ENCODE peak calls at places on chromosome 17, in ten cellular contexts. U is heart left ventricle, G is stomach, Z is breast epithelium, C is IMR-90, Y is H1, X is endothelial cell of umbilical vein, M is lower leg skin, H is transverse colon, V is esophagus squamous epithelium. S is an unnamed sample.

GRCh38 chr17:15334266-15334665 is 7.1 kb downstream of the TEKT3 start:
- DNase-seq in X (no peak), G (no peak), V (no peak), C (no peak), U (no peak), H (no peak), Y (no peak), Z (no peak), M (no peak), S (no peak)

GRCh38 chr17:11608396-11608795 is 10.1 kb downstream of the DNAH9 start:
- DNase-seq in U (peak), Y (no peak), C (no peak), X (no peak), H (peak), V (no peak), M (no peak), G (peak), Z (peak), S (peak)

GRCh38 chr17:66514227-66514806 is 211.9 kb downstream of the PRKCA start:
- DNase-seq in H (no peak), C (peak), U (no peak), X (no peak), V (no peak), M (no peak), G (no peak), Y (no peak), Z (no peak), S (no peak)

GRCh38 chr17:78252111-78252634 is 20.7 kb downstream of the TMEM235 start:
- DNase-seq in Z (peak), H (peak), M (no peak), V (no peak), G (peak), X (no peak), Y (no peak), U (no peak), C (no peak), S (peak)

GRCh38 chr17:72715906-72716572 is 376.4 kb downstream of the SLC39A11 start:
- DNase-seq in C (peak), X (no peak), Y (no peak), H (no peak), V (no peak), Z (peak), U (no peak), M (no peak), G (no peak), S (peak)

GRCh38 chr17:59893617-59894100 is 738 bp downstream of the RPS6KB1 start:
- DNase-seq in U (peak), Y (no peak), Z (no peak), M (no peak), C (peak), V (no peak), H (no peak), G (no peak), X (peak), S (no peak)

GRCh38 chr17:41868568-41868967 is 3.3 kb upstream of the KLHL11 start:
- DNase-seq in X (no peak), Z (no peak), U (no peak), M (no peak), G (no peak), H (no peak), Y (no peak), V (no peak), C (no peak), S (no peak)

GRCh38 chr17:74408262-74408661 is 23.6 kb upstream of the GPRC5C start:
- DNase-seq in U (no peak), M (no peak), H (no peak), Z (no peak), G (peak), X (no peak), C (no peak), Y (no peak), V (no peak), S (peak)

GRCh38 chr17:73592531-73592961 is 51.7 kb downstream of the SDK2 start:
- DNase-seq in Y (no peak), U (no peak), H (no peak), V (no peak), Z (no peak), M (no peak), C (no peak), X (no peak), G (no peak), S (no peak)

GRCh38 chr17:65055280-65055707 is 1.2 kb downstream of the GNA13 start:
- DNase-seq in Y (no peak), U (no peak), Z (no peak), C (no peak), G (no peak), V (no peak), H (no peak), M (no peak), X (no peak), S (no peak)

GRCh38 chr17:20157078-20157360 is 147.9 kb downstream of the SPECC1 start:
- DNase-seq in U (no peak), M (peak), X (no peak), Y (no peak), Z (no peak), V (no peak), C (no peak), G (peak), H (peak), S (no peak)

GRCh38 chr17:66925811-66926500 is 38.6 kb upstream of the CACNG4 start:
- DNase-seq in U (no peak), G (no peak), Y (no peak), H (no peak), Z (no peak), X (no peak), V (no peak), C (no peak), M (no peak), S (no peak)

GRCh38 chr17:4433515-4434031 is at the start of gene SPNS3:
- DNase-seq in U (no peak), Y (no peak), Z (no peak), M (no peak), V (no peak), H (no peak), X (no peak), G (no peak), C (no peak), S (no peak)

GRCh38 chr17:5282639-5283217 is 644 bp downstream of the RABEP1 start:
- DNase-seq in H (peak), X (peak), V (no peak), U (peak), M (peak), C (no peak), Y (no peak), Z (no peak), G (no peak), S (peak)

GRCh38 chr17:52145496-52145895 is 13.0 kb downstream of the CA10 start:
- DNase-seq in U (no peak), Y (no peak), C (no peak), X (no peak), Z (no peak), V (no peak), G (no peak), M (no peak), H (no peak), S (no peak)

GRCh38 chr17:38797091-38797490 is 2.3 kb downstream of the PIP4K2B start:
- DNase-seq in X (no peak), M (no peak), H (no peak), U (no peak), C (peak), Y (no peak), Z (no peak), G (no peak), V (no peak), S (no peak)

GRCh38 chr17:47703191-47703591 is 9.2 kb downstream of the TBKBP1 start:
- DNase-seq in V (no peak), M (no peak), X (no peak), Z (no peak), H (peak), C (no peak), G (no peak), U (no peak), Y (no peak), S (no peak)

GRCh38 chr17:76716146-76716833 is 5.5 kb upstream of the MXRA7 start:
- DNase-seq in M (no peak), X (no peak), Y (no peak), H (no peak), C (peak), G (peak), V (no peak), U (peak), Z (peak), S (peak)

GRCh38 chr17:48340916-48341315 is 89.1 kb downstream of the SKAP1 start:
- DNase-seq in C (no peak), V (no peak), Z (no peak), H (no peak), M (no peak), G (no peak), Y (no peak), U (no peak), X (no peak), S (no peak)

GRCh38 chr17:66459811-66460270 is 157.4 kb downstream of the PRKCA start:
- DNase-seq in V (no peak), U (peak), Z (no peak), X (peak), H (peak), C (peak), M (peak), Y (no peak), G (peak), S (peak)

GRCh38 chr17:57602896-57603295 is 142.2 kb downstream of the CCDC182 start:
- DNase-seq in G (no peak), Z (no peak), Y (no peak), V (no peak), X (no peak), H (no peak), C (no peak), M (no peak), U (no peak), S (no peak)

GRCh38 chr17:79794659-79795511 is 2.0 kb downstream of the CBX8 start:
- DNase-seq in G (no peak), X (no peak), V (no peak), C (no peak), Z (no peak), Y (peak), H (no peak), M (no peak), U (no peak), S (no peak)

GRCh38 chr17:71229036-71229435 is 891.8 kb upstream of the SOX9 start:
- DNase-seq in C (peak), Z (no peak), U (no peak), M (no peak), X (no peak), G (no peak), Y (no peak), V (no peak), H (no peak), S (no peak)
- H3K4me3 ChIP-seq in C (no peak), Z (no peak), U (no peak), M (no peak), X (no peak), G (no peak), Y (no peak), V (no peak), H (no peak), S (no peak)

DNA sequence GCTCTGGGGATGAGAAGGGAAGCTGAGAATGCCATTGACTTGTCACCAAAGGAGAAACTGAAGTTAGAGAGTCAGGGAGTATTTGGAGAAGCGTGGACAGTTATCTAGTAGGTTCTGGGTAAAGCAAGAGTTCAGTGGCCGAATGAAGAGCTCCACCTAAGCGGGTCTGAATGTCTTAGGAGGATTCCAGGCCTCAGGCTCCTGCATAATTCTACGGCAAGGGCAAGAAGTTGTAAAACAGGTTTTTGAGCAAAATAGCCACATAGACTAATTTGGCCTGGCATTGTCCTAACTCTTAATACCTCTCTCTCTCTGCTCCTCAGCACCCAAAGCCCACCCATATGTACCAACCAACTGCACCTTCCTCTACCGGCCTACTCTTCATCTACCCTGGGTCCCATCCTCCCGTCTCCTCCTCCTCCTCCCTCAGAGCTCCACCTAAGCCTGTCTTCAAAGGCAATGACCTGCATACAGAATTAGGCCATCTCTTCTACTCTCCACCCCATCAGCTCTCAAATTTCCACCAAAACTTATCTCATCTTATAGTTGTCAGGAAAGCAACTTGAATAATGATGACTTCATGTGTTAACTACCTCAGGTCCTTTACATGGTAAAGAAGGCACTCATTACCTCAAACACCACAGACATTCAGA is 42.0 kb upstream of the KCNJ2 start:
- DNase-seq in U (no peak), G (no peak), V (no peak), H (no peak), M (no peak), Y (no peak), Z (peak), C (no peak), X (no peak), S (no peak)
- TF ChIP-seq POLR2A in U (no peak), G (no peak), V (no peak), H (no peak), M (no peak), Y (no peak), Z (no peak), C (no peak), X (no peak), S (no peak)

GRCh38 chr17:62092784-62093183 is 27.7 kb upstream of the MED13 start:
- DNase-seq in Y (no peak), C (no peak), Z (no peak), X (no peak), V (no peak), H (no peak), U (no peak), G (no peak), M (no peak), S (no peak)
- H3K4me3 ChIP-seq in Y (no peak), C (no peak), Z (no peak), X (no peak), V (no peak), H (no peak), U (no peak), G (no peak), M (no peak), S (no peak)

DNA sequence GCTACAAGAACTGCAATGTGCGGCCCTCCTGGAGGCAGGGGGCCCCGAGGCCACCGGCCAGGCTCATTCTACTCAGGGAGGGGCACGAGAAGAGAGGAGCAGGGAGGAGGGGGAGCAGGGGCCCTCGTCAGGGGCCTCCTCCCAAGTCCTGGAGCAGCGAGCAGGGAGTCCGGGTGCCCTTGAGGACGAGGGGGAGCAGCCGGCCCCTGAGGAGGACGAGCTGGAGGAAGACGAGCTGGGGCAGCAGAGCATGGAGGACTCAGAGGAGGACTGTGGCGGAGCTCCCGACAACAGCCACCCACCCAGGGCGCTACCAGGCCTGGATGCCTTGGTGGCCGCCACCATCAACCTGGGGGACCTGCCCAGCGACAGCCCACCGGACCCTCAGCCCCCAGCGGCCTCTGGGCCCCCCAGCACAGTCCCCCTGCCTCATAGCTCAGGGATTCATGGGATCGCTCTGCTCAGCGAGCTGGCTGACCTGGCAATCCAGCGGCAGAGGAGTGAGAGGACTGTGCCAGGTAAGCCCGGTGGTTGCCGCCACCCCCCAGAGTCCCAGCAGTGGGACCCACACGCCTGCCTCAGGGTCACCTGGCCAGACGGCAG is 52.2 kb downstream of the BAHCC1 start:
- DNase-seq in X (no peak), C (no peak), V (no peak), Z (no peak), U (no peak), H (no peak), M (no peak), Y (no peak), G (no peak), S (no peak)
- TF ChIP-seq POLR2A in X (no peak), C (no peak), V (no peak), Z (no peak), U (no peak), H (no peak), M (no peak), Y (no peak), G (no peak), S (no peak)

GRCh38 chr17:50146927-50147640 is 3.4 kb downstream of the PPP1R9B start:
- DNase-seq in Z (no peak), G (no peak), C (no peak), H (no peak), V (no peak), X (no peak), U (peak), Y (no peak), M (no peak), S (no peak)
- H3K4me3 ChIP-seq in Z (peak), G (peak), C (peak), H (no peak), V (peak), X (peak), U (no peak), Y (no peak), M (no peak), S (no peak)